ENCODE peak calls at places on chromosomes 6 and 20, in four cellular contexts. V is keratinocyte, P is AG04450, B is astrocyte of the spinal cord. H is an unnamed sample.

GRCh38 chr20:48405909-48406308 is 421.9 kb downstream of the PREX1 start:
- DNase-seq in V (no peak), B (no peak), P (no peak), H (no peak)

GRCh38 chr6:53794073-53794719 is 609 bp upstream of the LRRC1 start:
- DNase-seq in B (peak; percentile 88), P (peak; percentile 86), V (no peak), H (peak; percentile 75)

GRCh38 chr20:17505664-17506517 is 25.3 kb downstream of the BFSP1 start:
- DNase-seq in B (peak; percentile 17), V (peak; percentile 82), P (no peak), H (peak; percentile 70)

GRCh38 chr6:19837511-19838441 is 606 bp downstream of the ID4 start:
- DNase-seq in V (no peak), B (peak; percentile 37), P (no peak), H (no peak)

GRCh38 chr6:37083243-37084138 is 78.0 kb downstream of the FGD2 start:
- DNase-seq in B (no peak), P (no peak), V (no peak), H (peak; percentile 84)

GRCh38 chr20:21615617-21616080 is 89.8 kb upstream of the PAX1 start:
- DNase-seq in V (peak; percentile 11), B (peak; percentile 24), P (no peak), H (peak; percentile 45)

GRCh38 chr6:15399651-15400470 is 154.0 kb downstream of the JARID2 start:
- DNase-seq in B (peak; percentile 88), V (no peak), P (peak; percentile 48), H (peak; percentile 82)

GRCh38 chr6:88165877-88166492 is at the start of gene CNR1:
- DNase-seq in V (no peak), B (no peak), P (no peak), H (peak; percentile 40)

GRCh38 chr20:22070546-22070945 is 365.1 kb downstream of the PAX1 start:
- DNase-seq in V (no peak), P (no peak), B (no peak), H (peak; percentile 85)

GRCh38 chr6:149830731-149831379 is 33.3 kb downstream of the LRP11 start:
- DNase-seq in V (no peak), P (no peak), B (peak; percentile 38), H (peak; percentile 73)

GRCh38 chr6:27188885-27189418 is 58.5 kb upstream of the PRSS16 start:
- DNase-seq in P (peak; percentile 59), B (peak; percentile 85), V (no peak), H (peak; percentile 81)

GRCh38 chr6:56984374-56984773 is 29.5 kb downstream of the BEND6 start:
- DNase-seq in P (no peak), B (peak; percentile 41), V (no peak), H (peak; percentile 50)

GRCh38 chr6:109008537-109008950 is 86.1 kb downstream of the SESN1 start:
- DNase-seq in B (no peak), V (no peak), P (no peak), H (peak; percentile 78)

GRCh38 chr6:9412951-9413559 is 977.7 kb upstream of the SLC35B3 start:
- DNase-seq in V (no peak), B (no peak), P (no peak), H (peak; percentile 28)
- TF ChIP-seq CTCF in V (peak; percentile 56), B (peak; percentile 63), P (peak; percentile 62), H (peak; percentile 59)

GRCh38 chr6:70668499-70668812 is 773 bp downstream of the SMAP1 start:
- DNase-seq in V (no peak), P (no peak), B (no peak), H (no peak)

GRCh38 chr6:70669133-70669532 is 1.4 kb downstream of the SMAP1 start:
- DNase-seq in B (peak; percentile 7), P (no peak), V (no peak), H (no peak)

GRCh38 chr6:70667256-70667710 is 400 bp upstream of the SMAP1 start:
- DNase-seq in V (no peak), P (no peak), B (no peak), H (no peak)

GRCh38 chr6:70667711-70668498 is at the start of gene SMAP1:
- DNase-seq in V (peak; percentile 40), P (peak; percentile 71), B (peak; percentile 89), H (peak; percentile 79)

GRCh38 chr6:70666726-70667125 is 957 bp upstream of the SMAP1 start:
- DNase-seq in P (no peak), V (no peak), B (no peak), H (no peak)
- H3K4me3 ChIP-seq in P (no peak overlapping the region), V (no peak overlapping the region), B (no peak overlapping the region), H (no peak overlapping the region)

GRCh38 chr20:43658723-43659419 is 8.0 kb upstream of the MYBL2 start:
- DNase-seq in B (no peak), V (no peak), P (no peak), H (no peak)
- TF ChIP-seq CTCF in B (peak; percentile 13), V (no peak), P (no peak), H (no peak)

DNA sequence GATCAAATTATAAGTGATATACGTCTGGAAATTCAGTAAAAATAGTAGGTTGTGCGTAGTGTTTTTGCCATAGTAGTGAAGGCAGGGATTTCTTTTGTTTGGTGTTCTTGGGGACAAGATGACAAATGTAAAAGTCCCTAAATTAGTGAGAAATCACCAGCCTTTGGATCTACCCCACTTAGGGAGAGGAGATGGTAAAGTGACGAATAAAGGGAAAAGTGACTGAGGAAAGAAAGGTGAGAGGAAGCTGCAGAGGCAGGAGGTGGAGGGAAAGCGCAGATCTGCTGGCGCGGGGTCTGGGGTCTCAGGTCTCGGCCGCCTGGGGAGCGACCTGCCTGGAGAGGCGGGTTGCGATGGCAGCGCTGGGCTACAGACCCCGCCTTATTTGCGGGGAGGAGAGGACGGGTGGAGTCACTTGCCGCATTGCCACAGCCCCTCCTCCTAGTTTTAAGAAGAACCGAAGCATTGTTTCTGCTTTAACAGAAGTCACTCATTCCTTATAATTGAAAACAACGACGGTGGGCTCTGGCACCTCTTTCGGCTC is 3.4 kb upstream of the LIN28B start:
- DNase-seq in P (no peak), V (no peak), B (no peak), H (no peak)
- H3K4me3 ChIP-seq in P (no peak overlapping the region), V (no peak overlapping the region), B (no peak overlapping the region), H (no peak overlapping the region)

GRCh38 chr6:115634899-115635298 is 425.8 kb downstream of the FRK start:
- DNase-seq in P (no peak), B (no peak), V (no peak), H (no peak)
- TF ChIP-seq CTCF in P (no peak), B (no peak), V (no peak), H (no peak)

DNA sequence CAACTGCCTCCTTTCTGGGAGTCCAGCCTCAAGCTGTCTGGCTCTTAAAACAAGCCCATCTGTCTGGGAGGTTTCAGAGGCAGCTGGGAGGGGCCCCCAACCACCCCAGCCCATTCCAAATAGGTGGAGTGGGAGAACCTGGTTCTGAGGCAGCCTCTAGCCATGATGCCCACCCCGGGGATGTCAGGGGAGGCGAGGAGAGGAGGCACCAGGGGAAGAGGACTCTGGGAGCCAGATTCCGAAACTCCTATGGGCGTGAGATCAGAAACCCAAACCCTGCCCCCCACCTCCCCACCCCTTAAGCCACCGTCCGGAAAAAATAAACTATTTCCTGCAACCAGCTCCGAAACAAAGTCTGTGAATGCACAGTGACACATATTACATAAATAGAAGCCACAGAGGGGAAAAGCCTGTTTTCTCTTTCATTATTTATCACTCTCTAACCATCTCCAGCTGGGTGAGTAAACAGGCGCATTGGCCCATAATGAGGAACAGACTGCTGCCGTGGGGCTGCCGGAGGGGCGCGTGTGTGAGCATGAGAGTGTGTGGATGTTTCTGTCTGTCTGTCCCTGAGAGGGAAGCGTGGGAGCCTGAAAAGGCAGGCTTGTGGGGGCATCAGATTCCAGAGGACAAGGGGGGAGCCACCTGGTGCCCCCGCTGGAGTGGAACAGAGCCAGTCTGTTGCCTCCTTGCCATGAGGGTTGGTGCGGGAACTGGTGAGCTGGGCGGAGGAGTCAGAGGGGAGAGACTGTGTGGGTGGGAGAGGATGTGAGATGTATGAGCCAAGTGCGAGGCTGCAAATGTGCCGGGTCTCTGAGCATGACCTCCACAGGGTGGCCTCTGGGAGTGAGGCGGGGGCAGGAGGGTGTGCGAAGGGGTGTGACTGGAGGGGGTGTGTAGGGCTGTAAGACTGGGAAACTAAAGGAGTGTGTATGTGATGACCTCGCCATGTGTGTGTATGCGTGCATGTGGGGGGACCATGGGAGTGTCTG is 14.3 kb upstream of the FOXP4 start:
- DNase-seq in V (no peak), B (peak; percentile 55), P (peak; percentile 23), H (peak; percentile 89)
- H3K4me3 ChIP-seq in V (no peak overlapping the region), B (no peak overlapping the region), P (no peak overlapping the region), H (peak overlapping the region; percentile 21)

GRCh38 chr6:160297310-160297709 is 38.7 kb upstream of the SLC22A2 start:
- DNase-seq in B (no peak), V (no peak), P (no peak), H (no peak)
- TF ChIP-seq CTCF in B (no peak), V (peak; percentile 46), P (no peak), H (no peak)